ENCODE peak calls at places on chromosome 2, in eight cellular contexts. W is left ventricle myocardium inferior; P is adipocyte; Q is colonic mucosa; E is uterus; T is CD4-positive, alpha-beta memory T cell; B is naive thymus-derived CD4-positive, alpha-beta T cell; L is adrenal gland. N is an unnamed sample. For H3K36me3, the result is how much of the 10 kb centered on the place peaks cover.

GRCh38 chr2:135512099-135512498 is 18.9 kb downstream of the ZRANB3 start:
- DNase-seq in W (no peak), P (peak), Q (no peak), E (no peak), T (no peak), B (no peak), L (no peak), N (no peak)

GRCh38 chr2:143347303-143347702 is 218.1 kb downstream of the ARHGAP15 start:
- DNase-seq in W (no peak), P (no peak), Q (no peak), E (no peak), T (no peak), B (no peak), L (no peak), N (no peak)

GRCh38 chr2:150866431-150866830 is 379.0 kb upstream of the RND3 start:
- DNase-seq in W (no peak), P (peak), Q (no peak), E (no peak), T (no peak), B (no peak), L (no peak), N (no peak)

GRCh38 chr2:171237754-171238505 is 77.2 kb upstream of the TLK1 start:
- DNase-seq in W (no peak), P (no peak), Q (no peak), E (no peak), T (no peak), B (no peak), L (no peak), N (no peak)

GRCh38 chr2:25104741-25105140 is 62.9 kb downstream of the EFR3B start:
- DNase-seq in W (no peak), P (no peak), Q (no peak), E (no peak), T (no peak), B (no peak), L (no peak), N (no peak)

GRCh38 chr2:197308635-197309368 is 1.8 kb downstream of the ANKRD44 start:
- DNase-seq in W (no peak), P (no peak), Q (no peak), E (no peak), T (no peak), B (no peak), L (no peak), N (no peak)

GRCh38 chr2:208496129-208496528 is 89.5 kb downstream of the PTH2R start:
- DNase-seq in W (no peak), P (no peak), Q (no peak), E (no peak), T (no peak), B (no peak), L (no peak), N (no peak)

GRCh38 chr2:80068068-80068467 is 236.5 kb downstream of the LRRTM1 start:
- DNase-seq in W (no peak), P (no peak), Q (no peak), E (no peak), T (no peak), B (no peak), L (no peak), N (no peak)

GRCh38 chr2:2640371-2640770 is 309.3 kb upstream of the MYT1L start:
- DNase-seq in W (no peak), P (no peak), Q (no peak), E (no peak), T (no peak), B (no peak), L (no peak), N (no peak)

GRCh38 chr2:10085852-10086148 is 5.6 kb upstream of the CYS1 start:
- DNase-seq in W (no peak), P (no peak), Q (no peak), E (no peak), T (no peak), B (no peak), L (no peak), N (no peak)

GRCh38 chr2:210086930-210087329 is 84.3 kb downstream of the KANSL1L start:
- DNase-seq in W (no peak), P (no peak), Q (no peak), E (no peak), T (no peak), B (no peak), L (no peak), N (no peak)

GRCh38 chr2:224009605-224010330 is 29.3 kb downstream of the SERPINE2 start:
- DNase-seq in W (no peak), P (peak), Q (no peak), E (no peak), T (no peak), B (no peak), L (no peak), N (peak)

GRCh38 chr2:102461188-102461587 is 11.8 kb upstream of the SLC9A4 start:
- DNase-seq in W (no peak), P (no peak), Q (no peak), E (no peak), T (no peak), B (no peak), L (no peak), N (no peak)

GRCh38 chr2:178514664-178515063 is 34.4 kb downstream of the PLEKHA3 start:
- DNase-seq in W (no peak), P (no peak), Q (no peak), E (no peak), T (peak), B (no peak), L (no peak), N (no peak)

GRCh38 chr2:64212346-64212745 is 68.1 kb upstream of the PELI1 start:
- DNase-seq in W (no peak), P (peak), Q (no peak), E (no peak), T (peak), B (peak), L (no peak), N (no peak)

GRCh38 chr2:226985227-226985946 is 149.5 kb downstream of the RHBDD1 start:
- DNase-seq in W (no peak), P (peak), Q (peak), E (peak), T (no peak), B (peak), L (peak), N (peak)

GRCh38 chr2:110116033-110116710 is 550 bp upstream of the MALL start:
- DNase-seq in W (no peak), P (peak), Q (peak), E (no peak), T (no peak), B (no peak), L (peak), N (peak)

GRCh38 chr2:167943877-167944276 is 303.5 kb downstream of the STK39 start:
- DNase-seq in W (no peak), P (no peak), Q (no peak), E (no peak), T (no peak), B (no peak), L (no peak), N (no peak)

GRCh38 chr2:71609958-71610357 is 156.6 kb downstream of the DYSF start:
- DNase-seq in W (no peak), P (peak), Q (peak), E (no peak), T (no peak), B (no peak), L (no peak), N (no peak)

DNA sequence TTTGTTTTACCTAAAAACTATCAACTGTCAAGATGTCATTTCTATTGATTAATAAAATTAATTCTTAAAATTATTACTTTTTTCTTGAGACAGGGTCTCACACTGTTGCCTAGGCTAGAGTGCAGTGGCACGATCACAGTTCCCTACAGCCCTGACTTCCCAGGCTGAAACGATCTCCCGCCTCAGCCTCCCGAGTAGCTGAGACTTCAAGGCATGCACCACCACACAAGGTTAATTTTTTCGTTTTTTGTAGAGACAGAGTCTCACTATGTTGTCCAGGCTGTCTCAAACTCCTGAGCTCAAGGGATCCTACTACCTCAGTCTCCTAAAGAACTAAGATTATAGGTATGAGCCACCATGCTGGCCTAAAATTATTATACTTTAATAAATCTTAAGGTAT is 18.7 kb downstream of the HNRNPLL start:
- DNase-seq in W (no peak), P (no peak), Q (no peak), E (no peak), T (no peak), B (no peak), L (no peak), N (no peak)
- H3K36me3 ChIP-seq in W (under half), P (under half), Q (under half), E (under half), T (under half), B (under half), L (under half), N (under half)

GRCh38 chr2:217431577-217432269 is 571.1 kb downstream of the TNS1 start:
- DNase-seq in W (no peak), P (peak), Q (no peak), E (no peak), T (no peak), B (no peak), L (no peak), N (no peak)

GRCh38 chr2:217433522-217433921 is 569.3 kb downstream of the TNS1 start:
- DNase-seq in W (no peak), P (no peak), Q (no peak), E (peak), T (no peak), B (no peak), L (peak), N (no peak)

GRCh38 chr2:217436386-217436785 is 566.4 kb downstream of the TNS1 start:
- DNase-seq in W (peak), P (no peak), Q (no peak), E (no peak), T (no peak), B (no peak), L (no peak), N (no peak)

GRCh38 chr2:217437289-217437688 is 565.5 kb downstream of the TNS1 start:
- DNase-seq in W (peak), P (no peak), Q (no peak), E (peak), T (no peak), B (no peak), L (no peak), N (no peak)

GRCh38 chr2:217434183-217434620 is 568.6 kb downstream of the TNS1 start:
- DNase-seq in W (peak), P (peak), Q (peak), E (peak), T (no peak), B (no peak), L (peak), N (peak)
- H3K4me3 ChIP-seq in W (peak), P (peak), Q (no peak), E (no peak), T (no peak), B (no peak), L (no peak), N (no peak)

DNA sequence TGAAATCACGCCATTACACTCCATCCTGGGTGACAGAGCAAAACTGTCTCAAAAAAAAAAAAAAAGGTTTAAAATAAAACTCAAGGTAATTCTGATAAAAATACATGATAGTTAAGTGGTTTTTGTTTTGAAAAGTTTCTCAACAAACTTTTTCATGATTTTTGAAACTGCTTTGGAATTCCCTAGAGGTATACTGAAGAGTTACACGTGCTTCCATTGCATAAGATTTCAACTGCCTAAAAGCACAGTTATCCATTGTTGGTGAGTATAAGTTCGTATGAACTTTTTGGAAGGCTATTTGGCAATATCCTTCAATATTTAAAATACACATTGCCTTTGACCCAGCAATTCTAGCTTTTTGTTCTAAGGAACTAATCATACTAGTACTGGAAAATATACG is 74.9 kb downstream of the USP34 start:
- DNase-seq in W (no peak), P (no peak), Q (no peak), E (no peak), T (no peak), B (no peak), L (no peak), N (no peak)
- H3K36me3 ChIP-seq in W (under half), P (under half), Q (under half), E (under half), T (under half), B (under half), L (under half), N (under half)

GRCh38 chr2:233079473-233079877 is 19.3 kb downstream of the INPP5D start:
- DNase-seq in W (no peak), P (no peak), Q (no peak), E (no peak), T (peak), B (no peak), L (no peak), N (no peak)
- H3K4me3 ChIP-seq in W (no peak), P (no peak), Q (no peak), E (no peak), T (peak), B (peak), L (no peak), N (no peak)